ENCODE peak calls at places on chromosomes 13 and 19, in nine cellular contexts. W, C, A, G, P, H, V, F and D are unnamed samples.

GRCh38 chr13:91045351-91046034 is 302.0 kb upstream of the MIR17HG start:
- DNase-seq in H (no peak), C (no peak), V (peak), F (peak), G (no peak), A (no peak), P (peak), W (peak), D (peak)

GRCh38 chr13:39463611-39464010 is 139.4 kb downstream of the LHFPL6 start:
- DNase-seq in W (no peak), F (peak), P (no peak), V (no peak), G (no peak), A (no peak), C (no peak), H (no peak), D (no peak)

GRCh38 chr13:72970956-72971355 is 87.8 kb upstream of the KLF5 start:
- DNase-seq in C (no peak), F (peak), W (no peak), P (no peak), V (no peak), G (no peak), H (peak), A (no peak), D (no peak)

GRCh38 chr13:110304256-110304655 is 2.7 kb downstream of the COL4A1 start:
- DNase-seq in P (peak), F (no peak), A (no peak), V (peak), G (no peak), C (no peak), W (no peak), H (peak), D (no peak)

GRCh38 chr13:90826688-90827087 is 520.8 kb upstream of the MIR17HG start:
- DNase-seq in G (no peak), F (no peak), V (no peak), A (no peak), W (no peak), C (no peak), H (no peak), P (no peak), D (no peak)

GRCh38 chr19:13506550-13506878 is 235 bp upstream of the CACNA1A start:
- DNase-seq in F (no peak), H (no peak), P (peak), A (no peak), V (no peak), G (no peak), C (no peak), W (no peak), D (no peak)

GRCh38 chr13:73138276-73138950 is 79.6 kb downstream of the KLF5 start:
- DNase-seq in W (no peak), C (no peak), H (peak), P (peak), F (no peak), G (peak), A (no peak), V (peak), D (no peak)

GRCh38 chr19:13066231-13066630 is 36.4 kb downstream of the LYL1 start:
- DNase-seq in P (no peak), W (no peak), F (no peak), G (no peak), A (no peak), C (no peak), V (no peak), H (no peak), D (no peak)

GRCh38 chr19:31503211-31503610 is 154.0 kb upstream of the TSHZ3 start:
- DNase-seq in C (no peak), F (no peak), A (no peak), G (no peak), V (no peak), H (no peak), W (no peak), P (no peak), D (no peak)

GRCh38 chr19:4897146-4897545 is 5.5 kb downstream of the ARRDC5 start:
- DNase-seq in W (no peak), V (no peak), C (no peak), H (no peak), P (no peak), F (no peak), A (no peak), G (no peak), D (no peak)

GRCh38 chr13:91630916-91631315 is 232.5 kb downstream of the GPC5 start:
- DNase-seq in W (no peak), V (no peak), F (no peak), H (no peak), C (no peak), P (no peak), G (no peak), A (no peak), D (no peak)

GRCh38 chr13:61084983-61085382 is 330.7 kb downstream of the PCDH20 start:
- DNase-seq in P (no peak), F (peak), V (no peak), C (no peak), H (peak), G (no peak), A (no peak), W (no peak), D (no peak)

GRCh38 chr13:62357887-62358645 is 942.4 kb upstream of the PCDH20 start:
- DNase-seq in C (no peak), G (no peak), P (peak), H (peak), A (no peak), F (peak), W (no peak), V (peak), D (peak)

GRCh38 chr19:48664476-48664875 is 8.3 kb downstream of the NTN5 start:
- DNase-seq in F (no peak), W (no peak), P (no peak), C (no peak), V (no peak), H (no peak), G (no peak), A (no peak), D (no peak)

GRCh38 chr19:19461671-19462622 is 53.4 kb downstream of the TSSK6 start:
- DNase-seq in H (peak), G (peak), C (no peak), V (no peak), W (peak), F (peak), A (no peak), P (peak), D (no peak)

GRCh38 chr13:72137782-72138181 is 270.8 kb upstream of the DACH1 start:
- DNase-seq in G (no peak), C (no peak), A (no peak), F (no peak), V (no peak), P (no peak), W (no peak), H (no peak), D (no peak)

GRCh38 chr19:16342002-16342715 is 17.5 kb downstream of the KLF2 start:
- DNase-seq in W (no peak), P (peak), A (peak), V (no peak), F (no peak), C (no peak), G (no peak), H (no peak), D (peak)

GRCh38 chr13:51839711-51840110 is 5.3 kb downstream of the TMEM272 start:
- DNase-seq in V (no peak), F (no peak), W (no peak), A (no peak), P (no peak), G (no peak), H (no peak), C (no peak), D (no peak)

GRCh38 chr19:29303035-29303706 is 90.2 kb upstream of the UQCRFS1 start:
- DNase-seq in A (no peak), F (no peak), H (no peak), C (no peak), P (no peak), G (peak), V (no peak), W (no peak), D (no peak)

GRCh38 chr19:42325896-42326771 is 699 bp downstream of the MEGF8 start:
- DNase-seq in F (no peak), C (no peak), P (no peak), G (no peak), V (no peak), H (no peak), W (peak), A (peak), D (no peak)

GRCh38 chr19:13902993-13903555 is 2.8 kb downstream of the BRME1 start:
- DNase-seq in G (no peak), P (no peak), F (peak), V (peak), H (peak), W (peak), A (no peak), C (no peak), D (no peak)

DNA sequence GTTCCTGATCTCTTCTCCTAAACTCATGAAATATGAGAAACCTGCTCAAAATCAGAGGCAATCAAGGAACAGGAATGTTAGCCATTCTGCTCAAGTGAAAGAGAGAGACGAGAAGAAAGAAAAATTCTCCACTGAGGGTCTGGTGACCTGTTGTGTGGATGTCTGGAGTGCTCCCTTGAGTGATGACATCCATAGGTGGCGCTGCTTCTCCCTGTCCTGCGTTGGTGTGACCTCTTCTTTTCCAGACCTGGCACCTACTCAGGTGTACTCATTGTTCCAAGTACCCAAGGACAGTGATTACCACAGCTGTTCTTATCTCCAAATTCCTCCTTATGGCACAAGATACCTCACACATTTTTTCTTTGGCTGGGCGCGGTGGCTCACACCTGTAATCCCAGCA is 4.0 kb downstream of the ZNF223 start:
- DNase-seq in W (no peak), V (no peak), P (no peak), C (no peak), G (no peak), H (no peak), A (no peak), F (no peak), D (no peak)
- TF ChIP-seq CTCF in W (no peak), V (no peak), P (no peak), C (no peak), G (no peak), H (no peak), A (no peak), F (no peak), D (no peak)

GRCh38 chr19:39327990-39328705 is 7.5 kb upstream of the LRFN1 start:
- DNase-seq in A (peak), H (peak), V (peak), P (peak), F (peak), G (peak), W (peak), C (peak), D (peak)
- TF ChIP-seq CTCF in A (peak), H (peak), V (peak), P (peak), F (peak), G (peak), W (peak), C (peak), D (peak)

DNA sequence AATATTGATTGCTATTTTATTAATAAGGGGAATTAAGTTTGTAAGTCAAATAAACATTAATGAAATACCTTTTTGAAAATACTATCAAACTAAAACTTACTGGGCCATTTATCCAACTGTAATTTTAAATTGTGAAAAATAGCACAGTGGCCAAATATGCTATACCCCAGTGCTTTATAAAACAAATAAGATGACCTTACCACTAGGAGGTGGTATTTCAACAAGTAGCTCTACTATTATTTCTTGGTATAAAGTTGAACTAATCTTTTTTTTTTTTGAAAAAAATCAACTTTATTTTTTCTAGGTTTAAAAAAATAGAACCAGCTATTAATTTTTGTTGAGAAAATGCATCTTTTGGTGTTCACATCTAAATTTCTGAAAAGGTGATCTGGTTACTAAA is 14.7 kb downstream of the LACC1 start:
- DNase-seq in A (no peak), G (no peak), H (no peak), C (no peak), F (peak), W (no peak), P (no peak), V (no peak), D (no peak)
- TF ChIP-seq CTCF in A (peak), G (no peak), H (peak), C (no peak), F (peak), W (peak), P (peak), V (peak), D (peak)

GRCh38 chr19:1173845-1174809 is at the start of gene SBNO2:
- DNase-seq in F (peak), A (peak), W (peak), P (peak), H (peak), G (peak), V (peak), C (peak), D (peak)

GRCh38 chr19:1175020-1175419 is 952 bp upstream of the SBNO2 start:
- DNase-seq in P (no peak), F (no peak), A (peak), G (no peak), H (no peak), C (no peak), V (no peak), W (no peak), D (peak)

GRCh38 chr19:1181606-1182005 is 7.5 kb upstream of the SBNO2 start:
- DNase-seq in V (no peak), A (no peak), C (peak), P (no peak), W (no peak), G (peak), H (no peak), F (no peak), D (no peak)

GRCh38 chr19:1173160-1173844 is 766 bp downstream of the SBNO2 start:
- DNase-seq in P (no peak), H (no peak), W (peak), F (peak), C (peak), V (no peak), G (no peak), A (no peak), D (no peak)

GRCh38 chr19:1177322-1178114 is 3.5 kb upstream of the SBNO2 start:
- DNase-seq in G (peak), C (no peak), H (peak), W (no peak), P (peak), A (no peak), V (peak), F (no peak), D (no peak)
- TF ChIP-seq CTCF in G (peak), C (no peak), H (peak), W (peak), P (peak), A (no peak), V (peak), F (peak), D (no peak)

DNA sequence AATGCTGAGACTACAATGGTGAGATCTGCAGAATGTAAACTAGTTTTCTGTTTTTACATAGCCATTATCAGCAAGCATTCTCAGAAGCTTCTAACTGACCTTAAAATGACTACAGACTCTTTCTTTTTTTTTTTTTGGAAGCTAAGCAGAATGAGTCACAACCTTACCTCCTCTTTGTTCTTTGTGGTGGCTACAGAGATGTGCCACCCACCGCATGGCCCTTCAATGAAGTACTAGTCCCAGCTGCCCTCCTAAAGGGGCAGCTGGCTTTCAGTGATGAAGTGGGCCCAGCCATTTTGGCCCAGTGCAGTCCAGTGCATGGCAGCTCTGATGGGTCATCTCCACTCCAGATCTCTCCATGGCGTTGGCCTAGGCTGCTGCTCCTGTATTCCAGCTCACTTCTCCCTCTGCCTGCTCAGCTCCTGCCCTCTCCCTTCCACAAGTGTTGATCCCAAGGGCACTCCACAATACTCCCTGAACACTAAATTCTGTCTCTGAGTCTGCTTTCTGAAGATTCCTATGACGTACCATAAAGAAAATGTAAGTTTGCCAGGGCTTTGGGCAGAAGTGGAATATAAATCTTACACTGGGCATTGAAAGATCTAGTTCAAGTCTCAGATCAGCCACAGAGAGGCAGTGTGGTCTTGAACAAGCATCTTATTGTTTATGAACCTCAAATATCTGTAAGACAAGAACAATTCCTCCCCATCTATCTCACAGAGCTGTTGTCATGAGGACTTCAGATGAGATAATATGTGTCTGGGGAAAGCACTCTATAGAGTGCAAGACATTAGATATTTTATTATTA is 85.6 kb downstream of the RXFP2 start:
- DNase-seq in C (no peak), W (no peak), P (peak), A (peak), F (peak), G (no peak), H (peak), V (peak), D (peak)
- TF ChIP-seq CTCF in C (no peak), W (peak), P (peak), A (peak), F (peak), G (no peak), H (peak), V (no peak), D (peak)

GRCh38 chr13:69524459-69525155 is 583.0 kb upstream of the ATXN8OS start:
- DNase-seq in C (no peak), A (no peak), G (no peak), F (peak), P (no peak), W (no peak), V (peak), H (no peak), D (no peak)
- TF ChIP-seq CTCF in C (no peak), A (peak), G (no peak), F (peak), P (no peak), W (peak), V (peak), H (peak), D (peak)

DNA sequence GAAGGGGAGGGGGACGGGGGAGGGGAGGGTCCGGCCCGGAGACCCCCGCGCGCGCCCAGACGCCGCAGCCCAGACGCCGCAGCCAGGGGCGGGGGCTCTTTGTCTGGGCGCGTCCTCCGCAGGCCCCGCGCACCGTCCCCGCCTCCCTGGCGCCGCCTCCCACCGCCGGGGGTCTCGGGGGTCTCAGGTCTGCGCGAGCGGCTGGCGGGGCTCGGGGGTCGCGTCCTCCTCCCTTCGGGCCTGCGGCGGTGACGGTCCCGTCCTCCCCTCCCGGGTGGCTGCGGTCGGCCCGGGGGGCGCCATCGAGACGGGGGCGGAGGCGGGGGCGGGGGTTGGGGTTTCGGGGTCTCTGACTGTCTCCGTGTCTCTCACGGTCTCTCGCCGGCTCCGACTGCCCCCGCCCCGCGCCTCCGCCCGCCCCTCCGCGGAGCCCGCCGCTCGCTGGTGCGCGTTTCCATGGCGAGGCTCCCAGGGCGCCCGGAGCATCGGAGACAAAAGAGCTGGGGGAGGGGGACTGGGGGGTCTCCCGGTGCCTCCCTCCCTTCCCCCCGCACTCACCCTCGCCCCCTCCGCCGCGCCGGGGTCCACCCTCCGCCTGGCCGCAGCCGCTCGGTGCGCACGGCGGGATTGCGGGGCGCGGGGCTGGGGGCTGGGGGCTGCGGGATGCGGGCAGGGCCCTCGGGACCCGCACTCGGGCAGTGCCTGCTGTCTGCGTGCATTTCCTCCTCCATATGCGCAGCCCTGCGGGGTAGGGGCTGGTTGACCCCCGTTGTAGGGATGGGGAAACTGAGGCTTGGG is 420 bp upstream of the PLPPR3 start:
- DNase-seq in P (no peak), C (no peak), V (no peak), W (peak), G (no peak), H (no peak), F (no peak), A (no peak), D (peak)
- TF ChIP-seq CTCF in P (no peak), C (no peak), V (no peak), W (no peak), G (no peak), H (no peak), F (no peak), A (no peak), D (no peak)

DNA sequence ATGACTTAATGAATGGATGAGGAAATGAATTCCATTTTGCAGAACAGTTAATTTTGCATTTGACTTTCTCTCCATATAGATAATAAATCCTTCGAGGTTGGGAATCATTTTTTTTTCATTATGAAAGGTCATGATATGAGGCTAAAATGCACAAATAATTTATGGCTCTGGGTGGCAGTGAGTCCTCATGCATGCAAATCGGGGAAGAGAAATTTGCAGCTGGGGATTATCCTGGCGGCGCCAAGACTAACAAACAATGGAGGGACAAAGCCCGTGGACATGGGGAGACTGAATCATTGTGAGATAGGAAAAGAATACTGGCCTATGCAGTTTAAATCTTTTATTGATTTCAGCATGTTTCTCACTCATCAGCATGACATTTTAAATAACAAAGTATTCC is 102.2 kb downstream of the ERCC5 start:
- DNase-seq in V (no peak), P (peak), C (no peak), G (no peak), F (peak), H (peak), A (no peak), W (no peak), D (no peak)
- TF ChIP-seq CTCF in V (no peak), P (no peak), C (no peak), G (no peak), F (no peak), H (peak), A (no peak), W (no peak), D (no peak)

GRCh38 chr13:97268772-97269171 is 46.6 kb downstream of the MBNL2 start:
- DNase-seq in C (no peak), A (no peak), F (no peak), G (no peak), P (peak), H (no peak), V (peak), W (no peak), D (no peak)
- TF ChIP-seq CTCF in C (no peak), A (no peak), F (no peak), G (no peak), P (peak), H (peak), V (no peak), W (peak), D (no peak)

GRCh38 chr19:39539519-39540332 is at the start of gene EID2:
- DNase-seq in P (peak), H (peak), W (peak), V (peak), A (peak), F (peak), C (peak), G (peak), D (peak)
- TF ChIP-seq CTCF in P (peak), H (peak), W (peak), V (peak), A (peak), F (peak), C (peak), G (peak), D (peak)